ENCODE peak calls at places on chromosomes 13 and 19, in seven cellular contexts. I is stomach, B is endothelial cell of umbilical vein, C is HepG2, O is H1, P is A549, K is heart right ventricle. H is an unnamed sample. For H3K4me1, the result is how much of the 10 kb centered on the place peaks cover.

GRCh38 chr19:12884926-12885748 is 1.9 kb downstream of the KLF1 start:
- DNase-seq in I (peak), B (peak), C (peak), O (peak), P (peak), K (peak), H (no peak)

GRCh38 chr19:21693399-21693798 is 74.0 kb downstream of the ZNF100 start:
- DNase-seq in I (no peak), B (no peak), C (no peak), O (no peak), P (no peak), K (no peak), H (no peak)

GRCh38 chr19:5352229-5352763 is 11.7 kb upstream of the PTPRS start:
- DNase-seq in I (no peak), B (no peak), C (no peak), O (no peak), P (peak), K (no peak), H (no peak)

GRCh38 chr13:41107104-41107571 is 25.5 kb downstream of the KBTBD6 start:
- DNase-seq in I (no peak), B (no peak), C (peak), O (no peak), P (no peak), K (no peak), H (no peak)

GRCh38 chr13:42355118-42355840 is 83.3 kb downstream of the AKAP11 start:
- DNase-seq in I (no peak), B (no peak), C (no peak), O (no peak), P (no peak), K (no peak), H (no peak)

GRCh38 chr13:31174018-31174417 is 12.3 kb upstream of the HSPH1 start:
- DNase-seq in I (no peak), B (no peak), C (peak), O (no peak), P (no peak), K (no peak), H (no peak)

GRCh38 chr19:8307400-8307964 is 676 bp downstream of the CD320 start:
- DNase-seq in I (peak), B (no peak), C (peak), O (no peak), P (no peak), K (no peak), H (peak)

GRCh38 chr13:49651775-49652690 is 23.7 kb downstream of the ARL11 start:
- DNase-seq in I (no peak), B (no peak), C (no peak), O (no peak), P (no peak), K (no peak), H (no peak)

GRCh38 chr13:106986687-106987434 is 418.9 kb upstream of the ARGLU1 start:
- DNase-seq in I (no peak), B (no peak), C (peak), O (no peak), P (no peak), K (no peak), H (no peak)

GRCh38 chr13:94079876-94080275 is 399.6 kb downstream of the DCT start:
- DNase-seq in I (no peak), B (no peak), C (no peak), O (no peak), P (no peak), K (no peak), H (no peak)

GRCh38 chr13:66765559-66765958 is 464.6 kb downstream of the PCDH9 start:
- DNase-seq in I (no peak), B (no peak), C (no peak), O (no peak), P (no peak), K (no peak), H (no peak)

GRCh38 chr19:42433503-42434260 is 6.5 kb upstream of the LIPE start:
- DNase-seq in I (peak), B (peak), C (peak), O (no peak), P (peak), K (peak), H (no peak)

GRCh38 chr19:48175578-48175977 is 5.1 kb downstream of the ZSWIM9 start:
- DNase-seq in I (no peak), B (no peak), C (no peak), O (no peak), P (no peak), K (no peak), H (no peak)

GRCh38 chr13:42534785-42535184 is 39.2 kb upstream of the TNFSF11 start:
- DNase-seq in I (no peak), B (no peak), C (no peak), O (no peak), P (no peak), K (no peak), H (no peak)

GRCh38 chr13:111517641-111518010 is 197.2 kb downstream of the TEX29 start:
- DNase-seq in I (no peak), B (no peak), C (no peak), O (no peak), P (no peak), K (no peak), H (no peak)

GRCh38 chr13:29887651-29888050 is 37.2 kb upstream of the UBL3 start:
- DNase-seq in I (no peak), B (no peak), C (no peak), O (no peak), P (no peak), K (no peak), H (no peak)

GRCh38 chr19:49592486-49593232 is 1.7 kb downstream of the PRR12 start:
- DNase-seq in I (no peak), B (no peak), C (no peak), O (no peak), P (peak), K (no peak), H (no peak)

GRCh38 chr19:32642771-32643170 is 32.2 kb downstream of the ANKRD27 start:
- DNase-seq in I (no peak), B (no peak), C (no peak), O (no peak), P (no peak), K (no peak), H (no peak)

GRCh38 chr19:36604656-36605100 is 435 bp upstream of the ZNF382 start:
- DNase-seq in I (peak), B (peak), C (peak), O (no peak), P (no peak), K (peak), H (no peak)

GRCh38 chr13:30340367-30341184 is 33.2 kb upstream of the KATNAL1 start:
- DNase-seq in I (no peak), B (no peak), C (no peak), O (no peak), P (no peak), K (peak), H (no peak)

GRCh38 chr13:99992912-99993311 is 11.3 kb downstream of the ZIC2 start:
- DNase-seq in I (no peak), B (no peak), C (no peak), O (no peak), P (no peak), K (no peak), H (no peak)

GRCh38 chr19:58406818-58407657 is 1.4 kb upstream of the ZNF584 start:
- DNase-seq in I (no peak), B (no peak), C (peak), O (no peak), P (peak), K (no peak), H (no peak)

GRCh38 chr13:32660227-32660626 is 74.0 kb downstream of the PDS5B start:
- DNase-seq in I (peak), B (no peak), C (no peak), O (no peak), P (no peak), K (no peak), H (no peak)

GRCh38 chr19:49528211-49528771 is 488 bp downstream of the RCN3 start:
- DNase-seq in I (no peak), B (peak), C (no peak), O (no peak), P (no peak), K (peak), H (no peak)

GRCh38 chr13:91468301-91468700 is 69.9 kb downstream of the GPC5 start:
- DNase-seq in I (no peak), B (no peak), C (no peak), O (no peak), P (peak), K (no peak), H (peak)

GRCh38 chr13:73633817-73634449 is 500.3 kb downstream of the KLF12 start:
- DNase-seq in I (no peak), B (no peak), C (no peak), O (no peak), P (no peak), K (no peak), H (no peak)

GRCh38 chr19:10076535-10076934 is 9.6 kb upstream of the SHFL start:
- DNase-seq in I (no peak), B (no peak), C (no peak), O (no peak), P (no peak), K (no peak), H (no peak)
- H3K4me1 ChIP-seq in I (under half), B (under half), C (under half), O (under half), P (under half), K (under half), H (under half)

GRCh38 chr13:52845766-52846566 is 2.5 kb downstream of the PCDH8 start:
- DNase-seq in I (no peak), B (peak), C (no peak), O (no peak), P (no peak), K (peak), H (peak)
- TF ChIP-seq CTCF in I (no peak), B (peak), C (no peak), O (peak), P (no peak), K (peak), H (no peak)

GRCh38 chr13:50793026-50793425 is 50.5 kb downstream of the DLEU7 start:
- DNase-seq in I (no peak), B (no peak), C (no peak), O (no peak), P (no peak), K (no peak), H (no peak)

GRCh38 chr13:50783940-50784339 is 59.6 kb downstream of the DLEU7 start:
- DNase-seq in I (no peak), B (no peak), C (no peak), O (no peak), P (no peak), K (no peak), H (no peak)

GRCh38 chr13:50783066-50783465 is 60.4 kb downstream of the DLEU7 start:
- DNase-seq in I (no peak), B (no peak), C (no peak), O (no peak), P (no peak), K (no peak), H (no peak)

GRCh38 chr13:50788551-50788950 is 54.9 kb downstream of the DLEU7 start:
- DNase-seq in I (no peak), B (peak), C (no peak), O (no peak), P (no peak), K (no peak), H (no peak)

GRCh38 chr13:50787316-50788195 is 55.9 kb downstream of the DLEU7 start:
- DNase-seq in I (no peak), B (no peak), C (no peak), O (peak), P (no peak), K (no peak), H (no peak)
- H3K4me3 ChIP-seq in I (no peak), B (no peak), C (no peak), O (no peak), P (no peak), K (no peak), H (no peak)

GRCh38 chr13:75936791-75937190 is 300.7 kb downstream of the LMO7 start:
- DNase-seq in I (no peak), B (no peak), C (no peak), O (no peak), P (no peak), K (no peak), H (no peak)
- H3K4me1 ChIP-seq in I (under half), B (under half), C (under half), O (under half), P (under half), K (under half), H (under half)

GRCh38 chr13:43905435-43906031 is 25.8 kb downstream of the LACC1 start:
- DNase-seq in I (no peak), B (peak), C (peak), O (no peak), P (peak), K (no peak), H (no peak)
- TF ChIP-seq CTCF in I (peak), B (peak), C (peak), O (peak), P (peak), K (peak), H (peak)

DNA sequence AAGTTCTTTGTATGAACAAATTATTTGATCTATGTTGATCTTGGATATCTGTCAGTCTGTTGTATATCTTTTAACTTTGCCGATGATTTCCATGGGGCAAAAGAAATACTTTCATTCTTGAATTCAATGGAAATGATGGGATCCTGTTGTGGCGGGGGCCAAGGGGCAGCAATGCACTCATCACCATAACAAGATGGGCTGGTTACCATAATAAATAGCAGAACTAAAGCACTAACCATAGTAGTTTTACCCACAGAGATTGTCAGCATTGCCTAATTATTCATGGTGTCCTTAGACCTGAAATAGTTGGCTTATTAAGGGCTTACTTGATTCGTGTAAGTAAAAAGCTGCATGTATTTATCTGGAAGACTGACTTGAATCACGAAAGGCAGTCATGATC is 309.6 kb downstream of the RFC3 start:
- DNase-seq in I (no peak), B (no peak), C (no peak), O (peak), P (no peak), K (no peak), H (no peak)
- H3K4me3 ChIP-seq in I (no peak), B (no peak), C (no peak), O (no peak), P (no peak), K (no peak), H (no peak)

GRCh38 chr13:39512687-39513086 is 90.3 kb downstream of the LHFPL6 start:
- DNase-seq in I (no peak), B (no peak), C (no peak), O (no peak), P (no peak), K (no peak), H (peak)
- H3K4me1 ChIP-seq in I (under half), B (under half), C (under half), O (under half), P (under half), K (half or more), H (under half)

GRCh38 chr13:48648446-48648845 is 5.3 kb upstream of the CYSLTR2 start:
- DNase-seq in I (no peak), B (peak), C (no peak), O (no peak), P (no peak), K (no peak), H (no peak)
- TF ChIP-seq CTCF in I (no peak), B (no peak), C (no peak), O (no peak), P (no peak), K (no peak), H (no peak)

GRCh38 chr19:16199275-16199932 is 1.7 kb downstream of the AP1M1 start:
- DNase-seq in I (peak), B (no peak), C (no peak), O (no peak), P (no peak), K (no peak), H (no peak)
- H3K4me3 ChIP-seq in I (no peak), B (no peak), C (peak), O (no peak), P (peak), K (no peak), H (no peak)

H was measured in RWPE2.